ENCODE peak calls at places on chromosomes 12 and 14, in ten cellular contexts. F is colonic mucosa; D is stimulated activated CD4-positive, alpha-beta T cell treated with anti-CD3 and anti-CD28 coated beads, TNF-alpha, amount 100 ng/mL, for 24 hours; N is IMR-90; Z is neural progenitor cell; M is T-helper 2 cell; T is iPS-NIHi11; Q is activated T-cell treated with anti-CD3 and anti-CD28 coated beads for 24 hours; C is myocyte; E is cardiac fibroblast. R is an unnamed sample.

GRCh38 chr14:96263347-96264199 is 7.6 kb downstream of the BDKRB1 start:
- DNase-seq in F (peak; percentile 67), D (no peak), N (peak; percentile 31), Z (no peak), M (no peak), T (peak; percentile 43), Q (no peak), C (no peak), E (no peak), R (no peak)

GRCh38 chr14:77043984-77044485 is 15.5 kb upstream of the IRF2BPL start:
- DNase-seq in F (no peak), D (no peak), N (no peak), Z (no peak), M (no peak), T (no peak), Q (no peak), C (peak; percentile 94), E (peak; percentile 16), R (peak; percentile 33)

GRCh38 chr12:109758406-109759075 is 44.9 kb downstream of the FAM222A start:
- DNase-seq in F (no peak), D (no peak), N (no peak), Z (no peak), M (no peak), T (no peak), Q (no peak), C (no peak), E (no peak), R (no peak)

GRCh38 chr12:122963928-122964240 is 2.4 kb downstream of the ABCB9 start:
- DNase-seq in F (no peak), D (no peak), N (peak; percentile 59), Z (no peak), M (no peak), T (no peak), Q (no peak), C (peak; percentile 81), E (no peak), R (peak; percentile 81)

GRCh38 chr12:97921957-97922722 is 459.5 kb downstream of the RMST start:
- DNase-seq in F (no peak), D (no peak), N (no peak), Z (no peak), M (no peak), T (no peak), Q (no peak), C (peak; percentile 2), E (peak; percentile 37), R (no peak)

GRCh38 chr12:90575995-90576394 is 379.0 kb downstream of the CCER1 start:
- DNase-seq in F (no peak), D (no peak), N (no peak), Z (no peak), M (no peak), T (no peak), Q (no peak), C (peak; percentile 8), E (no peak), R (no peak)

GRCh38 chr14:79511146-79511545 is 700.2 kb downstream of the DIO2 start:
- DNase-seq in F (no peak), D (no peak), N (peak; percentile 29), Z (no peak), M (no peak), T (no peak), Q (no peak), C (no peak), E (no peak), R (no peak)

GRCh38 chr12:56086608-56087007 is 6.6 kb downstream of the ERBB3 start:
- DNase-seq in F (no peak), D (no peak), N (no peak), Z (no peak), M (no peak), T (no peak), Q (no peak), C (no peak), E (no peak), R (no peak)

R was measured in NCI-H1092 treated with DMSO at 0.1 percent for 48 hours.